ENCODE peak calls at places on chromosome 17, in six cellular contexts. H is neural progenitor cell, P is ovary, L is lower lobe of right lung, Y is upper lobe of left lung, D is H9. F is an unnamed sample.

GRCh38 chr17:47099451-47099986 is 89.6 kb downstream of the CDC27 start:
- DNase-seq in H (no peak), P (no peak), L (no peak), Y (no peak), D (no peak), F (no peak)

GRCh38 chr17:66531826-66532439 is 229.5 kb downstream of the PRKCA start:
- DNase-seq in H (no peak), P (no peak), L (no peak), Y (no peak), D (no peak), F (no peak)

GRCh38 chr17:77282524-77283515 is 142.1 kb downstream of the SEC14L1 start:
- DNase-seq in H (peak; percentile 46), P (no peak), L (peak; percentile 68), Y (peak; percentile 63), D (peak; percentile 70), F (no peak)

GRCh38 chr17:41962768-41963434 is 3.7 kb upstream of the CNP start:
- DNase-seq in H (peak; percentile 92), P (peak; percentile 84), L (peak; percentile 75), Y (peak; percentile 66), D (peak; percentile 92), F (peak; percentile 61)

GRCh38 chr17:72969293-72969692 is 123.2 kb downstream of the SLC39A11 start:
- DNase-seq in H (no peak), P (no peak), L (no peak), Y (no peak), D (no peak), F (no peak)

GRCh38 chr17:66676421-66676820 is 158.5 kb upstream of the CACNG5 start:
- DNase-seq in H (no peak), P (no peak), L (peak; percentile 84), Y (peak; percentile 90), D (no peak), F (no peak)

GRCh38 chr17:81043725-81044427 is 8.9 kb downstream of the BAIAP2 start:
- DNase-seq in H (peak; percentile 61), P (no peak), L (peak; percentile 87), Y (peak; percentile 93), D (peak; percentile 83), F (no peak)

GRCh38 chr17:29619251-29619650 is 3.5 kb downstream of the CORO6 start:
- DNase-seq in H (peak; percentile 57), P (no peak), L (no peak), Y (no peak), D (peak; percentile 81), F (no peak)

GRCh38 chr17:73642659-73643011 is 1.6 kb downstream of the SDK2 start:
- DNase-seq in H (no peak), P (no peak), L (no peak), Y (no peak), D (no peak), F (no peak)

DNA sequence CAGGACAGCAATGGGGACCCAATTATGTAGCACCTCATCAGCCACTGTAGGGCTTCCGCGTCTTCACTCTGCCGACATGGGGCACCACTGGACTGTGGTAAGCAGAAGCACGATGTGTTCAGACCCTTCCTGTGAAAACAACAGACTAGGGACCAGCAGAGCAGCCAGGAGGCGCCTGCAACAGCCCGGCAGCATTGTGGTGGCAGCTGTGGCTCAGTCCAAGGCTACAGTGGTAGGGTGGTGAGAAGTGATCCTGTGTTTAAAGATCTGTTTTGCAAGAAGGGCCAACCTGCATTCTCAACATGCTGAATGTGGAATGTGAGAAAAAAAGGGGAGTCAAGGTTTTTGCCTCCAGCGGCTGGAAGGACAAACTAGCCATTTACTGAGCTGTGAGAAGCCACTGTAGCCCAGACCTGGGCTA is 80.8 kb downstream of the GAS7 start:
- DNase-seq in H (no peak), P (no peak), L (peak; percentile 58), Y (peak; percentile 73), D (no peak), F (no peak)
- TF ChIP-seq CTCF in H (no peak), P (no peak), L (no peak), Y (no peak), D (no peak), F (no peak)

GRCh38 chr17:58390884-58391283 is 26.4 kb downstream of the RNF43 start:
- DNase-seq in H (no peak), P (no peak), L (no peak), Y (no peak), D (no peak), F (no peak)
- H3K27ac ChIP-seq in H (no peak overlapping the region), P (no peak overlapping the region), L (peak overlapping the region; percentile 67), Y (peak overlapping the region; percentile 1), D (no peak overlapping the region), F (no peak overlapping the region)

DNA sequence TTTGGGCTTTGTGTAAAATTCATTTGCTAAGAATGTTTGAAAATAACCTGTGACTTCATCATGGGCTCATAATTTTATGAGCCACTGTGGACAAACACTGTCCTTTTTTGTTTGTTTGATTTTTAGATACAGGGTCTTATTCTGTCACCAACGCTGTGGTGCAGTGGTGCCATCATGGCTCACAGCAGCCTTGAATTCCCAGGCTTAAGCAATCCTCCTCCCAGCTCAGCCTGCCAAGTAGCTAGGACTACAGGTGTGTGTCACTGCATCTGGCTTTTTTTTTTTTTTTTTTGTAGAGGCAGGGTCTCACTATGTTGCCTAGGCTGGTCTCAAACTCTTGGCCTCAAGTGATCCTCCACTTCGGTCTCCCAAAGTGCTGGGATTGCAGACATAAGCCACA is 8.3 kb downstream of the TEX2 start:
- DNase-seq in H (no peak), P (no peak), L (no peak), Y (no peak), D (no peak), F (no peak)
- H3K9me3 ChIP-seq in H (no peaks in the 10 kb centered on the region), P (no peaks in the 10 kb centered on the region), L (no peaks in the 10 kb centered on the region), Y (no peaks in the 10 kb centered on the region), D (no peaks in the 10 kb centered on the region), F (no peaks in the 10 kb centered on the region)

GRCh38 chr17:75892556-75893224 is 4.1 kb downstream of the TRIM65 start:
- DNase-seq in H (no peak), P (peak; percentile 28), L (no peak), Y (no peak), D (peak; percentile 29), F (no peak)

GRCh38 chr17:75888484-75888883 is 8.3 kb downstream of the TRIM65 start:
- DNase-seq in H (no peak), P (no peak), L (no peak), Y (no peak), D (peak; percentile 77), F (no peak)

GRCh38 chr17:75891022-75891604 is 5.6 kb downstream of the TRIM65 start:
- DNase-seq in H (peak; percentile 25), P (no peak), L (no peak), Y (no peak), D (no peak), F (no peak)

GRCh38 chr17:75891605-75892555 is 4.9 kb downstream of the TRIM65 start:
- DNase-seq in H (no peak), P (peak; percentile 33), L (no peak), Y (no peak), D (no peak), F (no peak)

GRCh38 chr17:75889454-75889853 is 7.3 kb downstream of the TRIM65 start:
- DNase-seq in H (no peak), P (no peak), L (no peak), Y (no peak), D (no peak), F (no peak)
- TF ChIP-seq CTCF in H (no peak), P (no peak), L (no peak), Y (no peak), D (no peak), F (no peak)

DNA sequence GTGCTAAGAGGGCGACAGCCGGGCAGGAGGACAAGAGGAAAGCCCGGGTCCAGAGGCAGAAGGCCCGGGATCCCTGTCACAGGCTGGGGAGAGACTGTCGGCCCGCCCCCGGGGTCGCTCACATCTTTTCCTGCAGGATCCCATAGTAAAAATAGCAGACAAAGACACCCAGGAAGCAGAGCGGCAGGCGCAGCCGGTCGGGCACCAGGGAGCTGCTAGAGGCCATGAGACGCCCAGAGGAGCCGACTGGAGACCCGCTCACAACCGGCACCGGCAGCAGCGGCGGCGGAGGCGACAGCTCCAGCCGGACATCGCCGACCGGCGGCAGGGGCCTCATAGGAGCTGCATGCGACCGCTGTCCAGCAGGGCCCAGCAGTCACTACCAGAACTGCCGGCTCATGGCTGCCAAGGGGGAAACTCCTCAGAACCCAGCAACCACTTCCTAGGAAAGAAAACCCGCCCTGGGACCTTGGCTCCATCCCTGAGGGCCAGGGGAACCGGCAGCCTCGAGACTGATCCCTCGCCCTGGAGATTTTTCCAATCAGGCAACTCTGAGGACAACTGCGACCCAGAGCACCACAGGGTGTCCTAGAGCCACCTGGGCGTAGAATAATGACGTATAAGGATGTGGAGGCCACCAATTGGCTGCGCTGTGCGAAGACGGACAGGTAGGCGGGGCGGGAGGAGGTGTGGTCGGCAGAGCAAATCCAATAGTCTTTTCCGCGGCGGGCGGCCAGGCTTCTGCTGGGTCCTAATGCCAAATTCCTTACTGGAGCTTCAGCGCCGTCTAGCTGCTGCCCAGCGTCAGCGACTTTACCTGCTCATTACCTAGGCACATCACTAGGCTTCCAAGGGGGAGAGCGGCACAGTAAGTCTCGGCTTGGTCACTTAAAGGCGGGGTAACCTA is at the start of gene SLC35B1:
- DNase-seq in H (peak; percentile 99), P (peak; percentile 98), L (peak; percentile 100), Y (peak; percentile 99), D (peak; percentile 100), F (peak; percentile 97)
- H3K27ac ChIP-seq in H (peak within 1 kb of the TSS; percentile 97), P (peak within 1 kb of the TSS; percentile 85), L (peak within 1 kb of the TSS; percentile 93), Y (peak within 1 kb of the TSS; percentile 96), D (no peak within 1 kb of the TSS), F (peak within 1 kb of the TSS; percentile 83)

DNA sequence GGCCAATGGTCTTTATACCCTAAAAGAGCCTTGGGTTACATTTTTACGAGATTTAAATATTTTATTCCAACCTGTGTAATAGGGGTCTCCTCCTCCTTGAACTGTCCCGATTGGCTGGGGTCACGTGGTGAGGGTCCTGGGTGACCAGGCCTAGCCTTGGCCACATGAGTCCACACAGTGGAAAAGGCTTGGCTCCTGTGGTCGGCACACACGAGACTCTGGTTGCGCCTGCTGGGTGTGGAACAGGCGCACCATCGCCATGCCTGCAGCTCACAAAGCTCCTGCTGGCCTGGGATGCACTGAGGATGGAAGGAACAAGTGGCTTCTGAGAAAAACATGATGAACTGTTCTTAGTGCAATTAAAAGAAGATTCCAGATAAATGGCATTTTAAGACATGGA is 103.9 kb upstream of the ZNF750 start:
- DNase-seq in H (no peak), P (peak; percentile 6), L (peak; percentile 17), Y (peak; percentile 3), D (no peak), F (no peak)
- H3K9me3 ChIP-seq in H (peaks cover 22% of the 10 kb centered on the region), P (peaks cover 21% of the 10 kb centered on the region), L (peaks cover 27% of the 10 kb centered on the region), Y (peaks cover 21% of the 10 kb centered on the region), D (peaks cover 60% of the 10 kb centered on the region), F (peaks cover 31% of the 10 kb centered on the region)